ENCODE peak calls at places on chromosomes 3 and 15, in four cellular contexts. G, H, P and F are unnamed samples.

GRCh38 chr15:93210995-93211394 is 122.0 kb upstream of the RGMA start:
- DNase-seq in G (no peak), H (no peak), P (no peak), F (no peak)

GRCh38 chr15:43872416-43873020 is 45.7 kb downstream of the WDR76 start:
- DNase-seq in G (peak; percentile 92), H (peak; percentile 57), P (peak; percentile 83), F (peak; percentile 88)

GRCh38 chr15:41115652-41116115 is 396 bp downstream of the INO80 start:
- DNase-seq in G (peak; percentile 82), H (peak; percentile 83), P (peak; percentile 48), F (peak; percentile 86)

GRCh38 chr3:170780955-170781354 is 89.0 kb downstream of the RPL22L1 start:
- DNase-seq in G (no peak), H (no peak), P (peak; percentile 72), F (peak; percentile 33)

GRCh38 chr15:84910928-84911623 is 26.6 kb downstream of the SLC28A1 start:
- DNase-seq in G (no peak), H (no peak), P (no peak), F (no peak)

GRCh38 chr3:141285570-141285969 is 53.9 kb downstream of the PXYLP1 start:
- DNase-seq in G (no peak), H (no peak), P (no peak), F (no peak)

GRCh38 chr3:176633511-176633910 is 563.8 kb downstream of the TBL1XR1 start:
- DNase-seq in G (peak; percentile 63), H (no peak), P (no peak), F (peak; percentile 11)

GRCh38 chr15:41043276-41043675 is 72.8 kb downstream of the INO80 start:
- DNase-seq in G (no peak), H (no peak), P (peak; percentile 67), F (no peak)

GRCh38 chr15:51051776-51052175 is 42.9 kb downstream of the TNFAIP8L3 start:
- DNase-seq in G (no peak), H (no peak), P (no peak), F (no peak)

GRCh38 chr3:136122006-136122405 is 74.1 kb downstream of the MSL2 start:
- DNase-seq in G (no peak), H (no peak), P (peak; percentile 9), F (no peak)

GRCh38 chr3:8777978-8778267 is 8.5 kb upstream of the OXTR start:
- DNase-seq in G (no peak), H (no peak), P (no peak), F (no peak)

GRCh38 chr3:53577486-53577885 is 83.1 kb downstream of the CACNA1D start:
- DNase-seq in G (no peak), H (no peak), P (no peak), F (peak; percentile 39)

GRCh38 chr15:50114381-50114780 is 4.7 kb downstream of the ATP8B4 start:
- DNase-seq in G (no peak), H (no peak), P (no peak), F (no peak)

GRCh38 chr3:195238626-195239118 is 32.3 kb downstream of the XXYLT1 start:
- DNase-seq in G (no peak), H (no peak), P (peak; percentile 50), F (no peak)

GRCh38 chr15:45378149-45378912 is at the start of gene GATM:
- DNase-seq in G (peak; percentile 88), H (no peak), P (peak; percentile 83), F (peak; percentile 91)

GRCh38 chr3:8052599-8053185 is 448.9 kb upstream of the LMCD1 start:
- DNase-seq in G (no peak), H (no peak), P (no peak), F (peak; percentile 16)

GRCh38 chr3:161316006-161316689 is 55.2 kb downstream of the SPTSSB start:
- DNase-seq in G (no peak), H (no peak), P (no peak), F (no peak)

GRCh38 chr3:64187065-64187959 is 38.0 kb downstream of the PRICKLE2 start:
- DNase-seq in G (no peak), H (no peak), P (peak; percentile 99), F (peak; percentile 87)

GRCh38 chr15:40044717-40045571 is 6.0 kb upstream of the SRP14 start:
- DNase-seq in G (peak; percentile 88), H (peak; percentile 87), P (peak; percentile 76), F (peak; percentile 94)

GRCh38 chr3:153513236-153513635 is 351.2 kb downstream of the RAP2B start:
- DNase-seq in G (peak; percentile 63), H (peak; percentile 26), P (no peak), F (peak; percentile 6)

GRCh38 chr3:64011685-64012084 is 11.6 kb downstream of the PSMD6 start:
- DNase-seq in G (no peak), H (no peak), P (peak; percentile 83), F (peak; percentile 29)

GRCh38 chr15:79185199-79185598 is 94.6 kb upstream of the RASGRF1 start:
- DNase-seq in G (peak; percentile 65), H (peak; percentile 21), P (no peak), F (no peak)

GRCh38 chr15:65611888-65612615 is 1.1 kb upstream of the INTS14 start:
- DNase-seq in G (peak; percentile 24), H (peak; percentile 43), P (no peak), F (no peak)

GRCh38 chr3:101249512-101249911 is 70.9 kb downstream of the IMPG2 start:
- DNase-seq in G (no peak), H (no peak), P (no peak), F (no peak)

GRCh38 chr15:58405865-58406264 is 25.9 kb upstream of the LIPC start:
- DNase-seq in G (no peak), H (no peak), P (no peak), F (no peak)

GRCh38 chr15:21260966-21261395 is 179.3 kb downstream of the POTEB3 start:
- DNase-seq in G (no peak), H (no peak), P (no peak), F (peak; percentile 33)

GRCh38 chr15:42549052-42549491 is 434 bp downstream of the HAUS2 start:
- DNase-seq in G (peak; percentile 56), H (peak; percentile 76), P (peak; percentile 12), F (peak; percentile 33)

GRCh38 chr3:171704002-171704401 is 106.3 kb downstream of the PLD1 start:
- DNase-seq in G (peak; percentile 74), H (peak; percentile 43), P (peak; percentile 37), F (no peak)

GRCh38 chr3:65030014-65030627 is 342.3 kb upstream of the ADAMTS9 start:
- DNase-seq in G (no peak), H (no peak), P (no peak), F (no peak)

GRCh38 chr3:124982855-124983254 is 48.3 kb upstream of the MUC13 start:
- DNase-seq in G (no peak), H (no peak), P (no peak), F (no peak)

GRCh38 chr3:56682458-56683121 is 475 bp downstream of the TASOR start:
- DNase-seq in G (peak; percentile 80), H (peak; percentile 86), P (peak; percentile 70), F (peak; percentile 87)

GRCh38 chr15:67997996-67998395 is 56.1 kb upstream of the PIAS1 start:
- DNase-seq in G (no peak), H (no peak), P (peak; percentile 64), F (no peak)

GRCh38 chr3:104764499-104764898 is 602.2 kb upstream of the ALCAM start:
- DNase-seq in G (no peak), H (no peak), P (no peak), F (no peak)

GRCh38 chr3:104768886-104769285 is 597.8 kb upstream of the ALCAM start:
- DNase-seq in G (no peak), H (no peak), P (peak; percentile 41), F (no peak)

GRCh38 chr3:104763007-104763406 is 603.7 kb upstream of the ALCAM start:
- DNase-seq in G (peak; percentile 14), H (no peak), P (peak; percentile 44), F (no peak)
- H2AFZ ChIP-seq in G (no peak overlapping the region), H (no peak overlapping the region), P (no peak overlapping the region), F (no peak overlapping the region)

GRCh38 chr3:84967767-84968581 is 9.2 kb downstream of the CADM2 start:
- DNase-seq in G (peak; percentile 83), H (no peak), P (no peak), F (no peak)
- H3K4me1 ChIP-seq in G (peaks cover 67% of the 10 kb centered on the region), H (no peaks in the 10 kb centered on the region), P (no peaks in the 10 kb centered on the region), F (no peaks in the 10 kb centered on the region)

GRCh38 chr3:182399978-182400737 is 393.1 kb upstream of the ATP11B start:
- DNase-seq in G (no peak), H (no peak), P (no peak), F (no peak)
- H2AFZ ChIP-seq in G (peak overlapping the region; percentile 12), H (peak overlapping the region; percentile 24), P (no peak overlapping the region), F (no peak overlapping the region)

DNA sequence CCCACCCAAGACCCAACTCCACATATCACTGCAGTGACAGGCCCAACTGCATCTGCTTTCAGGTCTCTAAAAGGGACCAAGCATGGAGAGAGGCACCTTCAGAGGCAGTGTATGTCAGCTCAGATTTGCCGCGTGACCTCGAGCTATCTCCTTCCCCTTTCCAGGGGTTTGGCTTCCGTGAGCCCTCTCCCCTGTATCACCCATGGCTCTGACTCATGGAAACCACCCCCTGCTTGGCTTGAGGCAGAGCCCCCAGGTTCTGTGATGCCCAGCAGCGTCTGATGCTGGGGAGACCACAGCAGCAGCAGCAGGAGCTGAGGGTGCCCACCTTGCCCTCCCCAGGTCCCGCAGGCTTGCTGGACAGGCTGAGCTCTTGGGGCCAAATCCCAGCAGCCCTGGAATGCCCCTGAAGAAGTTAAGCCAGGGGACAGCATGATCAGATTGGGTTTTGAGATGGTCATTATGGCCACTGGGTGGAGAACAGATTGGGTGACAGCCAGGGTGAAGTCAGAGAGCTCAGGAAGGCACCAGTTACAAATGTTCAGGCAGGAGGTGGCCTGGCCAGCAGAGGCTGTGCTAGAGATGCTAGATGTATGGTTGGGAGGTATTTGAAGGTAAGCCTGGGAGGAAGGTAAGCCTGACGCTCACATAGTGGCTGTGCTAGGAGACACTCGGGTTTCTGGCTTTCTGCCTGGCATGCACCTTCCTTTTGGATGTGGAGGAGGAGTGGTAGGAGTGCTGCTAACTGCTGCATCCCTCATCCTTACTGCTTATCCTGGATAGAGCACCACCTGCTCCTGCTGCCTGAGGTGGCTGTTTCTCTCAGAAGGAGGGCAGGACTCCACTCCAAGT is 42.9 kb downstream of the FGD5 start:
- DNase-seq in G (no peak), H (no peak), P (no peak), F (no peak)
- H3K4me1 ChIP-seq in G (peaks cover 3% of the 10 kb centered on the region), H (no peaks in the 10 kb centered on the region), P (no peaks in the 10 kb centered on the region), F (no peaks in the 10 kb centered on the region)

GRCh38 chr3:38154625-38155255 is 10.6 kb upstream of the OXSR1 start:
- DNase-seq in G (no peak), H (no peak), P (no peak), F (no peak)

GRCh38 chr3:38155825-38156224 is 9.5 kb upstream of the OXSR1 start:
- DNase-seq in G (no peak), H (no peak), P (no peak), F (no peak)

GRCh38 chr3:38152660-38153059 is 12.7 kb upstream of the OXSR1 start:
- DNase-seq in G (no peak), H (no peak), P (no peak), F (no peak)

GRCh38 chr3:38153221-38153620 is 12.1 kb upstream of the OXSR1 start:
- DNase-seq in G (no peak), H (no peak), P (no peak), F (no peak)

GRCh38 chr3:38153986-38154608 is 11.2 kb upstream of the OXSR1 start:
- DNase-seq in G (no peak), H (no peak), P (peak; percentile 80), F (peak; percentile 67)
- H2AFZ ChIP-seq in G (no peak overlapping the region), H (no peak overlapping the region), P (no peak overlapping the region), F (no peak overlapping the region)

GRCh38 chr15:48674876-48675275 is 29.4 kb upstream of the FBN1 start:
- DNase-seq in G (no peak), H (no peak), P (peak; percentile 65), F (no peak)
- H3K4me1 ChIP-seq in G (no peaks in the 10 kb centered on the region), H (no peaks in the 10 kb centered on the region), P (peaks cover 9% of the 10 kb centered on the region), F (no peaks in the 10 kb centered on the region)